ENCODE peak calls at places on chromosome 7, in nine cellular contexts. S is heart left ventricle; J is non-pigmented ciliary epithelial cell; T is H54; D is putamen; X is activated T-helper 1 cell treated with Interleukin-2 at 50 U/mL for 16 hours; P is tibial nerve; Y is thoracic aorta; G is activated naive CD8-positive, alpha-beta T cell treated with anti-CD3 and anti-CD28 coated beads for 36 hours. O is an unnamed sample.

GRCh38 chr7:1715331-1715625 is 45.2 kb downstream of the ELFN1 start:
- DNase-seq in S (no peak), J (no peak), T (no peak), D (no peak), X (no peak), P (no peak), Y (no peak), G (no peak), O (no peak)

GRCh38 chr7:95440394-95441038 is 5.7 kb upstream of the PON2 start:
- DNase-seq in S (no peak), J (no peak), T (no peak), D (no peak), X (no peak), P (no peak), Y (no peak), G (no peak), O (no peak)

GRCh38 chr7:147999962-148000361 is 590.6 kb upstream of the C7orf33 start:
- DNase-seq in S (no peak), J (no peak), T (no peak), D (no peak), X (no peak), P (no peak), Y (no peak), G (no peak), O (no peak)

GRCh38 chr7:31890198-31890597 is 180.0 kb downstream of the PDE1C start:
- DNase-seq in S (no peak), J (no peak), T (no peak), D (peak; percentile 22), X (no peak), P (no peak), Y (no peak), G (no peak), O (no peak)

GRCh38 chr7:151850484-151851159 is 26.3 kb downstream of the PRKAG2 start:
- DNase-seq in S (no peak), J (no peak), T (no peak), D (no peak), X (no peak), P (no peak), Y (no peak), G (no peak), O (no peak)

GRCh38 chr7:46757006-46757405 is 824.9 kb downstream of the TNS3 start:
- DNase-seq in S (no peak), J (no peak), T (no peak), D (no peak), X (no peak), P (no peak), Y (no peak), G (no peak), O (no peak)

GRCh38 chr7:117323877-117324699 is 1.2 kb upstream of the WNT2 start:
- DNase-seq in S (peak; percentile 32), J (no peak), T (no peak), D (no peak), X (no peak), P (no peak), Y (no peak), G (no peak), O (no peak)

GRCh38 chr7:121960678-121961461 is 87.9 kb downstream of the PTPRZ1 start:
- DNase-seq in S (no peak), J (peak; percentile 83), T (peak; percentile 54), D (no peak), X (no peak), P (no peak), Y (no peak), G (no peak), O (no peak)

GRCh38 chr7:6250364-6250833 is 22.0 kb downstream of the CYTH3 start:
- DNase-seq in S (no peak), J (no peak), T (no peak), D (no peak), X (no peak), P (no peak), Y (no peak), G (peak; percentile 26), O (no peak)

GRCh38 chr7:79979437-79979836 is 155.2 kb upstream of the GNAI1 start:
- DNase-seq in S (no peak), J (peak; percentile 44), T (no peak), D (no peak), X (no peak), P (no peak), Y (no peak), G (no peak), O (no peak)

GRCh38 chr7:140697447-140698143 is 1.1 kb downstream of the NDUFB2 start:
- DNase-seq in S (no peak), J (peak; percentile 11), T (no peak), D (no peak), X (no peak), P (no peak), Y (no peak), G (no peak), O (no peak)

GRCh38 chr7:15007507-15007906 is 105.0 kb upstream of the DGKB start:
- DNase-seq in S (no peak), J (no peak), T (no peak), D (no peak), X (no peak), P (no peak), Y (no peak), G (no peak), O (no peak)

GRCh38 chr7:12884856-12885440 is 197.5 kb downstream of the ARL4A start:
- DNase-seq in S (no peak), J (peak; percentile 17), T (no peak), D (no peak), X (no peak), P (no peak), Y (no peak), G (no peak), O (no peak)

GRCh38 chr7:28161319-28161718 is 19.3 kb downstream of the JAZF1 start:
- DNase-seq in S (no peak), J (no peak), T (no peak), D (no peak), X (no peak), P (no peak), Y (no peak), G (no peak), O (no peak)

GRCh38 chr7:46848944-46849343 is 733.0 kb downstream of the TNS3 start:
- DNase-seq in S (no peak), J (no peak), T (no peak), D (no peak), X (no peak), P (no peak), Y (no peak), G (no peak), O (no peak)

GRCh38 chr7:46844486-46844885 is 737.4 kb downstream of the TNS3 start:
- DNase-seq in S (no peak), J (no peak), T (no peak), D (no peak), X (no peak), P (no peak), Y (no peak), G (no peak), O (no peak)

GRCh38 chr7:66571568-66571967 is 57.1 kb upstream of the KCTD7 start:
- DNase-seq in S (no peak), J (no peak), T (no peak), D (no peak), X (no peak), P (no peak), Y (no peak), G (no peak), O (no peak)

GRCh38 chr7:132328047-132328620 is 248.1 kb downstream of the PLXNA4 start:
- DNase-seq in S (peak; percentile 28), J (no peak), T (no peak), D (no peak), X (no peak), P (no peak), Y (no peak), G (no peak), O (no peak)

GRCh38 chr7:151316896-151317295 is 24.7 kb upstream of the NUB1 start:
- DNase-seq in S (no peak), J (no peak), T (no peak), D (no peak), X (no peak), P (no peak), Y (no peak), G (no peak), O (no peak)

GRCh38 chr7:144782883-144783282 is 53.0 kb downstream of the TPK1 start:
- DNase-seq in S (no peak), J (no peak), T (no peak), D (no peak), X (no peak), P (no peak), Y (no peak), G (no peak), O (no peak)

GRCh38 chr7:71443197-71443542 is 311.2 kb downstream of the GALNT17 start:
- DNase-seq in S (no peak), J (no peak), T (no peak), D (no peak), X (no peak), P (no peak), Y (no peak), G (no peak), O (no peak)

GRCh38 chr7:18849130-18849529 is 268.3 kb downstream of the TWIST1 start:
- DNase-seq in S (no peak), J (no peak), T (no peak), D (no peak), X (no peak), P (no peak), Y (no peak), G (no peak), O (no peak)

GRCh38 chr7:44541876-44542610 is 913 bp upstream of the NPC1L1 start:
- DNase-seq in S (no peak), J (no peak), T (no peak), D (no peak), X (no peak), P (no peak), Y (no peak), G (no peak), O (no peak)

GRCh38 chr7:25861704-25862253 is 290.2 kb upstream of the NFE2L3 start:
- DNase-seq in S (no peak), J (no peak), T (no peak), D (no peak), X (no peak), P (no peak), Y (no peak), G (no peak), O (no peak)

GRCh38 chr7:100166966-100167911 is 1.2 kb downstream of the GAL3ST4 start:
- DNase-seq in S (no peak), J (no peak), T (no peak), D (no peak), X (no peak), P (no peak), Y (no peak), G (no peak), O (no peak)